ENCODE peak calls at places on chromosomes 6 and 20, in nine cellular contexts. G is stimulated activated CD4-positive, alpha-beta T cell treated with anti-CD3 and anti-CD28 coated beads, Interleukin-4, amount 100 ng/mL, for 24 hours; Q is NCI-H1105 treated with DMSO at 0.1 percent for 48 hours; J is activated T-cell treated with anti-CD3 and anti-CD28 coated beads, Interleukin-2, amount 50 U/mL, for 72 hours; T is AG20443; L is DMS79 treated with DMSO at 0.1 percent for 48 hours; B is activated naive CD4-positive, alpha-beta T cell; Y is GM23338; P is body of pancreas. M is an unnamed sample.

GRCh38 chr6:45432944-45433343 is 55.2 kb upstream of the SUPT3H start:
- DNase-seq in L (peak), T (no peak), P (no peak), Y (no peak), B (no peak), J (no peak), Q (peak), G (no peak), M (no peak)

GRCh38 chr6:116536216-116536621 is 9.3 kb downstream of the TRAPPC3L start:
- DNase-seq in P (peak), B (no peak), Y (peak), Q (peak), G (peak), L (peak), T (peak), J (peak), M (peak)

GRCh38 chr20:64244870-64245603 is 10.5 kb upstream of the PCMTD2 start:
- DNase-seq in G (no peak), T (no peak), P (no peak), Q (no peak), B (no peak), Y (no peak), L (no peak), J (no peak), M (no peak)

GRCh38 chr6:134511984-134512383 is 194.1 kb upstream of the SGK1 start:
- DNase-seq in L (no peak), Q (no peak), Y (no peak), J (no peak), P (no peak), B (no peak), G (no peak), T (no peak), M (no peak)

GRCh38 chr20:32089637-32090330 is 19.7 kb upstream of the TM9SF4 start:
- DNase-seq in P (no peak), J (no peak), T (no peak), G (no peak), Q (no peak), L (no peak), B (no peak), Y (peak), M (no peak)

GRCh38 chr20:44990425-44990824 is 24.1 kb downstream of the STK4 start:
- DNase-seq in Y (no peak), P (no peak), T (peak), G (peak), B (no peak), Q (no peak), J (peak), L (no peak), M (no peak)

GRCh38 chr20:25669826-25670422 is 26.7 kb downstream of the ZNF337 start:
- DNase-seq in T (peak), Y (peak), G (no peak), Q (no peak), P (no peak), B (no peak), L (no peak), J (no peak), M (peak)

GRCh38 chr20:59830107-59831023 is 103.1 kb downstream of the SYCP2 start:
- DNase-seq in T (peak), B (no peak), G (no peak), Y (no peak), L (peak), Q (peak), P (no peak), J (no peak), M (no peak)

GRCh38 chr6:12403946-12404647 is 113.9 kb downstream of the EDN1 start:
- DNase-seq in P (no peak), J (no peak), L (no peak), Q (no peak), G (no peak), B (no peak), T (peak), Y (no peak), M (no peak)

GRCh38 chr6:43927525-43928210 is 157.7 kb downstream of the VEGFA start:
- DNase-seq in G (no peak), J (no peak), T (no peak), B (no peak), L (no peak), P (no peak), Q (no peak), Y (no peak), M (no peak)

GRCh38 chr6:7914991-7915789 is 4.6 kb upstream of the TXNDC5 start:
- DNase-seq in Y (no peak), G (no peak), Q (no peak), T (peak), B (no peak), J (no peak), L (no peak), P (peak), M (no peak)

GRCh38 chr6:105692630-105693212 is 289.8 kb upstream of the PREP start:
- DNase-seq in T (no peak), P (no peak), B (no peak), Y (no peak), J (no peak), Q (peak), G (no peak), L (peak), M (no peak)

GRCh38 chr6:168372871-168373270 is 53.3 kb upstream of the DACT2 start:
- DNase-seq in Q (peak), Y (no peak), T (no peak), L (no peak), G (no peak), B (no peak), J (no peak), P (no peak), M (no peak)

GRCh38 chr20:18702736-18703135 is 110.8 kb upstream of the SCP2D1 start:
- DNase-seq in J (no peak), Q (no peak), L (no peak), G (no peak), T (peak), B (no peak), Y (no peak), P (no peak), M (no peak)

GRCh38 chr6:43242908-43243648 is at the start of gene TTBK1:
- DNase-seq in Q (peak), B (no peak), T (no peak), Y (peak), G (no peak), J (peak), L (peak), P (no peak), M (no peak)

GRCh38 chr6:36673882-36674281 is 4.6 kb upstream of the CDKN1A start:
- DNase-seq in B (no peak), T (no peak), J (no peak), G (no peak), Y (no peak), Q (no peak), P (no peak), L (no peak), M (no peak)

GRCh38 chr20:34891166-34892062 is 15.0 kb downstream of the ACSS2 start:
- DNase-seq in Y (no peak), B (no peak), P (no peak), G (peak), T (peak), L (no peak), J (peak), Q (no peak), M (no peak)

GRCh38 chr6:71248866-71249265 is 39.7 kb upstream of the OGFRL1 start:
- DNase-seq in T (no peak), J (no peak), P (no peak), L (no peak), G (no peak), B (no peak), Q (no peak), Y (no peak), M (no peak)

GRCh38 chr6:85864453-85865401 is 222.0 kb upstream of the SYNCRIP start:
- DNase-seq in G (no peak), P (peak), L (no peak), Y (no peak), J (no peak), Q (no peak), B (no peak), T (no peak), M (no peak)

GRCh38 chr20:34955232-34956040 is at the start of the genes GSS and MYH7B:
- DNase-seq in G (peak), J (peak), L (peak), Y (peak), Q (peak), P (peak), B (peak), T (peak), M (peak)

M was measured in endothelial cell.